ENCODE peak calls at places on chromosome 2, in six cellular contexts. H is stimulated activated CD4-positive, alpha-beta T cell treated with anti-CD3 and anti-CD28 coated beads, Interleukin-1b, Interleukin-23, amount 100 ng/mL, for 24 hours; W is choroid plexus epithelial cell; B is hippocampal formation; Q is PC-3; Z is AG20443. N is an unnamed sample.

GRCh38 chr2:42147641-42148274 is 21.4 kb upstream of the EML4 start:
- DNase-seq in H (no peak), W (peak), B (no peak), Q (peak), Z (peak), N (peak)

GRCh38 chr2:191320881-191321280 is 75.7 kb downstream of the MYO1B start:
- DNase-seq in B (no peak), Z (no peak), W (no peak), H (no peak), Q (no peak), N (no peak)

GRCh38 chr2:69931832-69932595 is 17.1 kb downstream of the MXD1 start:
- DNase-seq in Q (no peak), Z (no peak), W (no peak), H (no peak), B (no peak), N (no peak)

GRCh38 chr2:15947431-15947830 is 7.1 kb downstream of the MYCN start:
- DNase-seq in Z (no peak), B (no peak), Q (no peak), H (no peak), W (no peak), N (no peak)

GRCh38 chr2:189153608-189154007 is 26.0 kb downstream of the COL5A2 start:
- DNase-seq in W (peak), Q (no peak), Z (peak), B (no peak), H (no peak), N (peak)

GRCh38 chr2:228681426-228681825 is 499.9 kb upstream of the SPHKAP start:
- DNase-seq in B (peak), Z (peak), W (peak), Q (peak), H (no peak), N (peak)

GRCh38 chr2:18619091-18619490 is 29.7 kb upstream of the NT5C1B start:
- DNase-seq in W (no peak), B (no peak), H (no peak), Z (no peak), Q (no peak), N (no peak)

GRCh38 chr2:190607657-190608357 is 41.1 kb upstream of the NAB1 start:
- DNase-seq in Z (no peak), Q (peak), H (no peak), W (peak), B (no peak), N (no peak)

GRCh38 chr2:176321916-176322315 is 52.7 kb downstream of the MTX2 start:
- DNase-seq in W (no peak), B (no peak), H (no peak), Q (no peak), Z (no peak), N (no peak)

GRCh38 chr2:236858661-236859060 is 227.0 kb upstream of the COPS8 start:
- DNase-seq in Z (no peak), B (no peak), Q (no peak), W (no peak), H (no peak), N (no peak)

GRCh38 chr2:38528008-38528442 is 74.7 kb downstream of the HNRNPLL start:
- DNase-seq in H (no peak), W (peak), Z (peak), Q (peak), B (no peak), N (peak)

GRCh38 chr2:45283764-45284620 is 274.7 kb upstream of the SIX2 start:
- DNase-seq in Z (peak), W (peak), Q (peak), B (no peak), H (no peak), N (peak)

GRCh38 chr2:134623796-134624195 is 95.0 kb downstream of the TMEM163 start:
- DNase-seq in B (no peak), Z (no peak), Q (no peak), W (no peak), H (no peak), N (no peak)

GRCh38 chr2:133790706-133791105 is 222.4 kb upstream of the NCKAP5 start:
- DNase-seq in Z (peak), Q (no peak), B (no peak), H (no peak), W (peak), N (peak)

GRCh38 chr2:189248116-189248515 is 68.6 kb upstream of the COL5A2 start:
- DNase-seq in Z (no peak), B (no peak), W (no peak), H (no peak), Q (no peak), N (peak)

GRCh38 chr2:32485399-32485798 is 128.6 kb downstream of the BIRC6 start:
- DNase-seq in Q (peak), Z (no peak), H (no peak), B (no peak), W (peak), N (peak)

GRCh38 chr2:26515771-26516170 is 37.8 kb upstream of the OTOF start:
- DNase-seq in H (no peak), Z (no peak), B (no peak), Q (no peak), W (no peak), N (no peak)

GRCh38 chr2:86249843-86250402 is 50.7 kb downstream of the MRPL35 start:
- DNase-seq in Q (no peak), Z (no peak), W (no peak), B (peak), H (no peak), N (no peak)

GRCh38 chr2:10935953-10936942 is 24.5 kb downstream of the KCNF1 start:
- DNase-seq in H (no peak), B (no peak), Z (peak), W (peak), Q (peak), N (peak)

GRCh38 chr2:240128608-240129144 is 7.4 kb downstream of the COPS9 start:
- DNase-seq in Q (no peak), B (no peak), Z (no peak), H (no peak), W (no peak), N (no peak)

GRCh38 chr2:159226059-159226461 is 60.4 kb downstream of the WDSUB1 start:
- DNase-seq in H (no peak), W (peak), Q (peak), B (no peak), Z (peak), N (no peak)

GRCh38 chr2:27303093-27304025 is 4.9 kb downstream of the UCN start:
- DNase-seq in W (peak), B (peak), Q (peak), Z (peak), H (no peak), N (peak)

GRCh38 chr2:17814601-17815000 is 1.7 kb upstream of the MSGN1 start:
- DNase-seq in H (no peak), W (no peak), Z (no peak), Q (no peak), B (no peak), N (no peak)

GRCh38 chr2:28895189-28895893 is 874 bp downstream of the WDR43 start:
- DNase-seq in B (no peak), H (peak), W (peak), Q (peak), Z (peak), N (peak)

GRCh38 chr2:241854342-241855244 is 4.1 kb downstream of the PDCD1 start:
- DNase-seq in H (no peak), B (no peak), Q (no peak), W (peak), Z (no peak), N (no peak)

GRCh38 chr2:42804338-42804737 is 12.0 kb upstream of the HAAO start:
- DNase-seq in B (no peak), Z (no peak), H (no peak), W (peak), Q (no peak), N (peak)

GRCh38 chr2:110662560-110662959 is 15.3 kb downstream of the BUB1 start:
- DNase-seq in W (peak), Z (no peak), Q (no peak), B (no peak), H (no peak), N (peak)

GRCh38 chr2:189210250-189211075 is 30.9 kb upstream of the COL5A2 start:
- DNase-seq in W (peak), H (no peak), Q (peak), B (no peak), Z (peak), N (peak)

GRCh38 chr2:8636691-8637636 is 44.9 kb upstream of the ID2 start:
- DNase-seq in W (peak), Q (no peak), H (no peak), B (no peak), Z (no peak), N (peak)

GRCh38 chr2:158904126-158904525 is 64.3 kb upstream of the TANC1 start:
- DNase-seq in B (no peak), Z (no peak), W (no peak), Q (no peak), H (no peak), N (no peak)

GRCh38 chr2:199197448-199197847 is 260.3 kb downstream of the SATB2 start:
- DNase-seq in Z (no peak), H (no peak), W (no peak), B (no peak), Q (no peak), N (no peak)

GRCh38 chr2:150856596-150857281 is 369.3 kb upstream of the RND3 start:
- DNase-seq in Q (peak), H (no peak), Z (no peak), B (no peak), W (no peak), N (peak)

GRCh38 chr2:161163438-161163837 is 3.2 kb downstream of the TANK start:
- DNase-seq in Z (no peak), H (no peak), Q (no peak), W (no peak), B (no peak), N (no peak)

GRCh38 chr2:42652086-42652485 is 83.7 kb downstream of the MTA3 start:
- DNase-seq in H (no peak), B (no peak), Q (no peak), W (no peak), Z (no peak), N (no peak)

GRCh38 chr2:196309646-196310045 is 138.3 kb upstream of the STK17B start:
- DNase-seq in H (no peak), W (no peak), B (no peak), Q (no peak), Z (no peak), N (peak)

GRCh38 chr2:221969087-221969829 is 329.5 kb downstream of the PAX3 start:
- DNase-seq in Q (peak), B (peak), Z (peak), W (peak), H (no peak), N (peak)

GRCh38 chr2:153819501-153819900 is 52.2 kb upstream of the GALNT13 start:
- DNase-seq in H (no peak), W (no peak), Z (no peak), B (no peak), Q (peak), N (no peak)

GRCh38 chr2:9757430-9758287 is 85.6 kb upstream of the TAF1B start:
- DNase-seq in Z (peak), W (no peak), Q (no peak), B (peak), H (no peak), N (peak)

N was measured in fibroblast of the aortic adventitia.